ENCODE peak calls at places on chromosomes 12 and 14, in four cellular contexts. Q is endodermal cell, J is fibroblast of mammary gland, G is head of caudate nucleus. H is an unnamed sample.

GRCh38 chr12:93572712-93573551 is 457 bp downstream of the SOCS2 start:
- DNase-seq in Q (peak; percentile 89), J (no peak), G (peak; percentile 45), H (peak; percentile 36)

GRCh38 chr12:70842136-70842535 is 78.4 kb downstream of the PTPRR start:
- DNase-seq in Q (no peak), J (peak; percentile 70), G (no peak), H (no peak)

GRCh38 chr12:40959041-40959440 is 229.1 kb upstream of the PDZRN4 start:
- DNase-seq in Q (no peak), J (peak; percentile 53), G (no peak), H (no peak)

GRCh38 chr14:91035855-91036254 is 24.6 kb downstream of the RPS6KA5 start:
- DNase-seq in Q (no peak), J (no peak), G (no peak), H (no peak)

GRCh38 chr12:124592481-124593160 is 25.2 kb upstream of the NCOR2 start:
- DNase-seq in Q (no peak), J (no peak), G (no peak), H (no peak)

GRCh38 chr14:33569844-33570716 is 380.8 kb downstream of the EGLN3 start:
- DNase-seq in Q (no peak), J (no peak), G (no peak), H (no peak)

GRCh38 chr12:7327913-7328312 is 24.0 kb downstream of the ACSM4 start:
- DNase-seq in Q (no peak), J (peak; percentile 21), G (no peak), H (no peak)

GRCh38 chr12:75553865-75554555 is 42.6 kb upstream of the KRR1 start:
- DNase-seq in Q (no peak), J (no peak), G (no peak), H (no peak)

GRCh38 chr12:96886998-96887677 is 19.9 kb upstream of the NEDD1 start:
- DNase-seq in Q (peak; percentile 63), J (peak; percentile 17), G (no peak), H (no peak)

GRCh38 chr12:124481772-124482566 is 85.4 kb downstream of the NCOR2 start:
- DNase-seq in Q (no peak), J (no peak), G (no peak), H (no peak)

GRCh38 chr12:63802012-63802608 is 22.4 kb downstream of the RXYLT1 start:
- DNase-seq in Q (no peak), J (peak; percentile 38), G (no peak), H (no peak)

GRCh38 chr12:59452746-59453145 is 143.1 kb upstream of the SLC16A7 start:
- DNase-seq in Q (no peak), J (peak; percentile 64), G (no peak), H (no peak)

GRCh38 chr14:22994762-22995275 is 12.5 kb upstream of the AJUBA start:
- DNase-seq in Q (peak; percentile 78), J (peak; percentile 67), G (no peak), H (no peak)

GRCh38 chr12:57089259-57090245 is 638 bp downstream of the NAB2 start:
- DNase-seq in Q (peak; percentile 80), J (peak; percentile 58), G (peak; percentile 66), H (peak; percentile 36)

GRCh38 chr12:27610380-27610779 is 85.9 kb upstream of the REP15 start:
- DNase-seq in Q (no peak), J (peak; percentile 79), G (no peak), H (no peak)

GRCh38 chr12:108043750-108044149 is 85.3 kb upstream of the WSCD2 start:
- DNase-seq in Q (peak; percentile 66), J (no peak), G (no peak), H (no peak)

H was measured in CD4-positive, alpha-beta memory T cell.